ENCODE peak calls at places on chromosomes 5 and 9, in five cellular contexts. W is K562, I is HepG2, V is HCT116, A is H1. N is an unnamed sample.

GRCh38 chr5:95403996-95404395 is 12.8 kb downstream of the FAM81B start:
- DNase-seq in V (no peak), A (no peak), W (no peak), I (no peak), N (no peak)

GRCh38 chr9:98217255-98217654 is 24.8 kb upstream of the CORO2A start:
- DNase-seq in W (no peak), I (no peak), V (no peak), A (no peak), N (no peak)

GRCh38 chr5:148145916-148146315 is 22.4 kb upstream of the SPINK14 start:
- DNase-seq in W (no peak), V (no peak), A (no peak), I (peak; percentile 77), N (no peak)

GRCh38 chr5:6902597-6902996 is 189.4 kb downstream of the TENT4A start:
- DNase-seq in A (no peak), I (no peak), W (no peak), V (no peak), N (no peak)

GRCh38 chr5:61620660-61621650 is 288.9 kb downstream of the ZSWIM6 start:
- DNase-seq in V (no peak), A (no peak), I (no peak), W (no peak), N (no peak)

GRCh38 chr9:21677834-21678233 is 124.6 kb upstream of the MTAP start:
- DNase-seq in I (no peak), W (no peak), V (peak; percentile 99), A (no peak), N (no peak)

GRCh38 chr5:141696431-141696830 is 14.4 kb upstream of the ARAP3 start:
- DNase-seq in A (no peak), I (no peak), W (no peak), V (no peak), N (no peak)

GRCh38 chr9:132244582-132245455 is 83.0 kb downstream of the NTNG2 start:
- DNase-seq in V (no peak), I (no peak), A (no peak), W (no peak), N (no peak)

GRCh38 chr5:168947212-168947868 is 353.6 kb downstream of the SLIT3 start:
- DNase-seq in I (peak; percentile 36), V (no peak), A (peak; percentile 19), W (peak; percentile 48), N (peak; percentile 38)

GRCh38 chr9:112555844-112556482 is 69.3 kb downstream of the KIAA1958 start:
- DNase-seq in A (no peak), W (no peak), V (no peak), I (peak; percentile 33), N (no peak)

GRCh38 chr5:132353593-132353992 is 15.9 kb upstream of the SLC22A5 start:
- DNase-seq in V (no peak), A (no peak), W (no peak), I (no peak), N (no peak)

GRCh38 chr5:91643796-91644195 is 260.7 kb upstream of the ARRDC3 start:
- DNase-seq in A (no peak), I (no peak), V (no peak), W (no peak), N (no peak)

GRCh38 chr5:87150630-87151029 is 117.1 kb upstream of the RASA1 start:
- DNase-seq in W (no peak), I (no peak), V (no peak), A (no peak), N (no peak)

GRCh38 chr5:64331597-64332277 is 166.1 kb downstream of the RNF180 start:
- DNase-seq in V (no peak), I (no peak), W (no peak), A (no peak), N (no peak)

GRCh38 chr5:139705191-139705590 is 57.0 kb downstream of the CXXC5 start:
- DNase-seq in V (no peak), A (no peak), I (no peak), W (no peak), N (no peak)

GRCh38 chr5:128036961-128037360 is 46.6 kb upstream of the SLC12A2 start:
- DNase-seq in A (no peak), I (no peak), V (no peak), W (no peak), N (no peak)

GRCh38 chr5:78514427-78515345 is 133.9 kb downstream of the LHFPL2 start:
- DNase-seq in W (no peak), V (no peak), I (no peak), A (no peak), N (no peak)

GRCh38 chr5:96322217-96322616 is 110.8 kb downstream of the PCSK1 start:
- DNase-seq in I (no peak), V (no peak), W (no peak), A (no peak), N (no peak)

GRCh38 chr5:138663009-138663408 is 87.8 kb upstream of the HSPA9 start:
- DNase-seq in V (no peak), I (no peak), A (no peak), W (no peak), N (no peak)

GRCh38 chr9:110183208-110184145 is 24.5 kb downstream of the C9orf152 start:
- DNase-seq in V (peak; percentile 68), I (peak; percentile 78), W (peak; percentile 66), A (peak; percentile 17), N (peak; percentile 66)

GRCh38 chr9:33351547-33351946 is 50.8 kb downstream of the AQP7 start:
- DNase-seq in I (no peak), V (no peak), W (no peak), A (no peak), N (no peak)

GRCh38 chr9:69594180-69594579 is 78.0 kb downstream of the APBA1 start:
- DNase-seq in I (no peak), W (no peak), A (no peak), V (no peak), N (no peak)

GRCh38 chr9:71895955-71896354 is 15.0 kb downstream of the ABHD17B start:
- DNase-seq in W (no peak), A (no peak), V (no peak), I (no peak), N (no peak)

GRCh38 chr5:141349917-141350619 is at the start of gene PCDHGB1:
- DNase-seq in W (peak; percentile 44), I (peak; percentile 75), V (no peak), A (no peak), N (no peak)

GRCh38 chr9:22379272-22379671 is 67.4 kb upstream of the DMRTA1 start:
- DNase-seq in A (no peak), V (no peak), I (no peak), W (no peak), N (no peak)

GRCh38 chr9:87812375-87813118 is 70.1 kb upstream of the SPATA31E1 start:
- DNase-seq in A (no peak), W (peak; percentile 40), I (peak; percentile 4), V (no peak), N (no peak)

GRCh38 chr9:87713278-87713989 is 12.5 kb upstream of the CTSL start:
- DNase-seq in A (no peak), I (peak; percentile 62), V (peak; percentile 76), W (peak; percentile 47), N (no peak)

GRCh38 chr5:177553671-177554429 is 513 bp downstream of the FAM193B start:
- DNase-seq in A (no peak), I (no peak), V (no peak), W (peak; percentile 80), N (no peak)

GRCh38 chr5:148474025-148474511 is 90.3 kb downstream of the FBXO38 start:
- DNase-seq in A (no peak), V (no peak), I (no peak), W (peak; percentile 27), N (peak; percentile 23)

GRCh38 chr9:20624201-20625002 is 2.1 kb upstream of the MLLT3 start:
- DNase-seq in I (peak; percentile 64), W (no peak), A (no peak), V (peak; percentile 64), N (peak; percentile 55)

GRCh38 chr5:135317286-135317685 is 81.7 kb downstream of the MACROH2A1 start:
- DNase-seq in W (no peak), A (no peak), I (no peak), V (no peak), N (no peak)

GRCh38 chr9:33331411-33331891 is 41.1 kb downstream of the NFX1 start:
- DNase-seq in V (no peak), A (no peak), W (peak; percentile 18), I (no peak), N (no peak)

GRCh38 chr5:150410524-150411244 is 2.0 kb downstream of the CD74 start:
- DNase-seq in I (peak; percentile 59), V (peak; percentile 49), W (no peak), A (no peak), N (peak; percentile 36)
- H3K4me1 ChIP-seq in I (peaks cover 38% of the 10 kb centered on the region), V (peaks cover 10% of the 10 kb centered on the region), W (peaks cover 4% of the 10 kb centered on the region), A (peaks cover 11% of the 10 kb centered on the region), N (peaks cover 6% of the 10 kb centered on the region)

GRCh38 chr9:89835676-89836075 is 230.9 kb downstream of the GADD45G start:
- DNase-seq in V (no peak), A (no peak), I (no peak), W (no peak), N (no peak)
- H3K27me3 ChIP-seq in V (peaks cover 22% of the 10 kb centered on the region), A (no peaks in the 10 kb centered on the region), I (peaks cover 1% of the 10 kb centered on the region), W (no peaks in the 10 kb centered on the region), N (no peaks in the 10 kb centered on the region)

GRCh38 chr9:37034320-37034937 is 361 bp upstream of the PAX5 start:
- DNase-seq in W (no peak), I (no peak), A (no peak), V (no peak), N (no peak)
- TF ChIP-seq ZNF274 in W (no peak), I (no peak), A (no peak), V (no peak), N (no peak)

GRCh38 chr5:93890657-93891056 is 149.3 kb upstream of the POU5F2 start:
- DNase-seq in A (no peak), W (no peak), I (no peak), V (no peak), N (no peak)

GRCh38 chr5:93894471-93895354 is 153.3 kb upstream of the POU5F2 start:
- DNase-seq in V (peak; percentile 10), A (no peak), I (no peak), W (no peak), N (peak; percentile 1)

GRCh38 chr5:93892481-93892880 is 151.1 kb upstream of the POU5F2 start:
- DNase-seq in I (no peak), W (no peak), V (no peak), A (no peak), N (no peak)

GRCh38 chr5:93893050-93893449 is 151.7 kb upstream of the POU5F2 start:
- DNase-seq in A (no peak), V (no peak), W (no peak), I (no peak), N (no peak)

DNA sequence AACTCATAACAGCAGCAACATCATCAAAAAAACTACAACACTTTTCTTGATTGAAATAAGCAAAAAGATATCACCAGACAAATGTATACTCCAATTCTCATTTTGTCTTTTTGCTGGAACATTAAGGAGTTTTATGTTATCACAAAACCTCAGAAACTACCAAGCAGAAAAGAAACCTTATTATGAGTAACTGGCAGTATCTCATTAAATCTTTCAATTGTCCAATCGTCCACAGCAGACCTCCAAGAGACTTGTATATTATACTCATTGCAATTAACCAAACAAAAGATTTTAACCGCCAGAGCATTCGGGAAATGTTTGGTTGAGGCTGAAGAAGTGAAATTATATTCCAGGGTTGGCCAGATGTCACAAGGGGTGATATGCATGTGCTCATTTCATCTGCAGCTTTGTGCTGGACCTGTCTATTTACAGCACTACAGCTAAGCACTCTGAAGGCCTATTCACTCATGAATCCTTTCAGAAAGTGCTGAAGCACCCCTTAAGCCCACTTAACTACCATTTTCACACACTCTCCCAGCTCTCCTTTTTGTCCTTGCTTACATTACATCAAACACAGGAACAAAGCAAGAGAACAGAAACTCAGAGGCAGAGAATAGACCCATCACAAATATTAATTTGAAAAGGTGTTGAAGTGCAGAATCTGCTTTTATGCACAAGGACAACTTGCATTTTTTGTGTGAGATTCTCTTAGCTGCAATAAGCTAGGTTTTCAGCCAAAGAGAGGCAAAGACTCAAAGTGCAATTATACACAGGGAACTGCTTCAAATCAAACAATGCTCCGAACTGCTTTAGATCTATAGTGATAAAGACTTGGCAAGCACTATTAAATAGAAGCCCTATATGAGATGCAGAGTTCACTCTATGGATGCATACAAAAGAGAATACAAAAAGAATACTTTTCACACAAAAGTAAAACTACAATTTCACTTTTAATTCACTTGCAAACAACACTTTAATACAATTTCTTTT is 150.4 kb upstream of the POU5F2 start:
- DNase-seq in I (no peak), V (no peak), W (no peak), A (no peak), N (no peak)
- H3K4me1 ChIP-seq in I (peaks cover 13% of the 10 kb centered on the region), V (no peaks in the 10 kb centered on the region), W (no peaks in the 10 kb centered on the region), A (no peaks in the 10 kb centered on the region), N (no peaks in the 10 kb centered on the region)